ENCODE peak calls at places on chromosomes 1 and 21, in four cellular contexts. N is AG10803; M is CD8-positive, alpha-beta T cell; V is tibial nerve. P is an unnamed sample.

GRCh38 chr1:93770640-93771039 is 89.0 kb upstream of the BCAR3 start:
- DNase-seq in N (no peak), M (no peak), V (no peak), P (peak)

GRCh38 chr1:9399510-9400424 is 107.1 kb downstream of the SPSB1 start:
- DNase-seq in N (no peak), M (no peak), V (no peak), P (peak)

GRCh38 chr1:246753670-246754535 is 29.7 kb downstream of the SCCPDH start:
- DNase-seq in N (peak), M (peak), V (peak), P (peak)

GRCh38 chr21:23743821-23744220 is 1863.5 kb downstream of the MRPL39 start:
- DNase-seq in N (no peak), M (no peak), V (no peak), P (no peak)

GRCh38 chr1:246827396-246827795 is 103.2 kb downstream of the SCCPDH start:
- DNase-seq in N (no peak), M (no peak), V (no peak), P (no peak)

GRCh38 chr1:156245451-156246232 is 2.2 kb downstream of the PAQR6 start:
- DNase-seq in N (no peak), M (peak), V (no peak), P (no peak)

GRCh38 chr1:169698976-169699375 is 12.4 kb downstream of the SELL start:
- DNase-seq in N (no peak), M (no peak), V (no peak), P (no peak)

GRCh38 chr1:212477680-212478466 is 45.2 kb downstream of the NENF start:
- DNase-seq in N (no peak), M (no peak), V (no peak), P (no peak)

GRCh38 chr1:222546091-222546490 is 1.8 kb downstream of the HHIPL2 start:
- DNase-seq in N (no peak), M (no peak), V (no peak), P (no peak)

GRCh38 chr21:42566524-42567180 is 53.0 kb downstream of the SLC37A1 start:
- DNase-seq in N (no peak), M (no peak), V (no peak), P (no peak)

GRCh38 chr1:116488052-116488451 is 82.8 kb downstream of the CD58 start:
- DNase-seq in N (no peak), M (no peak), V (no peak), P (no peak)

GRCh38 chr1:6574025-6574620 is 5.7 kb upstream of the ZBTB48 start:
- DNase-seq in N (no peak), M (no peak), V (no peak), P (no peak)

GRCh38 chr1:213082778-213083445 is 31.9 kb downstream of the RPS6KC1 start:
- DNase-seq in N (no peak), M (no peak), V (no peak), P (no peak)

GRCh38 chr1:3543076-3544049 is 67.9 kb downstream of the MEGF6 start:
- DNase-seq in N (peak), M (no peak), V (peak), P (peak)

GRCh38 chr1:33841516-33841915 is 22.4 kb upstream of the HMGB4 start:
- DNase-seq in N (peak), M (no peak), V (no peak), P (no peak)

GRCh38 chr1:33371334-33371733 is 50.4 kb upstream of the A3GALT2 start:
- DNase-seq in N (no peak), M (no peak), V (no peak), P (no peak)

GRCh38 chr1:161273402-161273801 is 14.9 kb downstream of the PCP4L1 start:
- DNase-seq in N (peak), M (no peak), V (no peak), P (no peak)

GRCh38 chr1:218412181-218412580 is 67.0 kb downstream of the TGFB2 start:
- DNase-seq in N (peak), M (no peak), V (no peak), P (peak)

GRCh38 chr1:203364806-203365205 is 13.9 kb upstream of the FMOD start:
- DNase-seq in N (no peak), M (no peak), V (no peak), P (no peak)

GRCh38 chr1:172085372-172085771 is 244.1 kb downstream of the DNM3 start:
- DNase-seq in N (no peak), M (no peak), V (no peak), P (no peak)

GRCh38 chr1:87805661-87806376 is 477.1 kb downstream of the LMO4 start:
- DNase-seq in N (peak), M (no peak), V (no peak), P (peak)

GRCh38 chr1:224300346-224300745 is 29.6 kb downstream of the NVL start:
- DNase-seq in N (peak), M (no peak), V (no peak), P (peak)

GRCh38 chr1:22249928-22250680 is 107.2 kb upstream of the WNT4 start:
- DNase-seq in N (peak), M (no peak), V (no peak), P (no peak)

GRCh38 chr21:38282921-38283320 is 26.1 kb downstream of the KCNJ15 start:
- DNase-seq in N (peak), M (no peak), V (no peak), P (peak)

GRCh38 chr1:157154940-157155514 is 16.8 kb upstream of the ETV3 start:
- DNase-seq in N (no peak), M (no peak), V (no peak), P (peak)

GRCh38 chr1:1669468-1670440 is 10.9 kb upstream of the CDK11B start:
- DNase-seq in N (no peak), M (no peak), V (no peak), P (no peak)

GRCh38 chr1:22739648-22740385 is 29.2 kb downstream of the EPHB2 start:
- DNase-seq in N (peak), M (no peak), V (peak), P (peak)

GRCh38 chr1:65946960-65947359 is 154.3 kb downstream of the PDE4B start:
- DNase-seq in N (no peak), M (no peak), V (no peak), P (no peak)

GRCh38 chr1:232982238-232982944 is 32.0 kb downstream of the NTPCR start:
- DNase-seq in N (peak), M (no peak), V (no peak), P (peak)

GRCh38 chr1:53765656-53766055 is 26.7 kb upstream of the GLIS1 start:
- DNase-seq in N (peak), M (no peak), V (no peak), P (peak)

GRCh38 chr1:66464802-66465201 is 69.2 kb upstream of the SGIP1 start:
- DNase-seq in N (peak), M (no peak), V (no peak), P (peak)

GRCh38 chr1:221439734-221440436 is 302.0 kb downstream of the DUSP10 start:
- DNase-seq in N (peak), M (peak), V (no peak), P (peak)

GRCh38 chr1:223258751-223259177 is 105.2 kb downstream of the SUSD4 start:
- DNase-seq in N (peak), M (no peak), V (no peak), P (peak)

GRCh38 chr1:95116666-95117206 is 419 bp upstream of the TLCD4 start:
- DNase-seq in N (no peak), M (peak), V (no peak), P (peak)

GRCh38 chr1:43348343-43348808 is 10.4 kb upstream of the CDC20 start:
- DNase-seq in N (no peak), M (no peak), V (no peak), P (no peak)

GRCh38 chr1:97904528-97904927 is 16.3 kb downstream of the DPYD start:
- DNase-seq in N (peak), M (no peak), V (no peak), P (peak)

GRCh38 chr1:170707959-170708666 is 44.2 kb downstream of the PRRX1 start:
- DNase-seq in N (peak), M (no peak), V (no peak), P (peak)

DNA sequence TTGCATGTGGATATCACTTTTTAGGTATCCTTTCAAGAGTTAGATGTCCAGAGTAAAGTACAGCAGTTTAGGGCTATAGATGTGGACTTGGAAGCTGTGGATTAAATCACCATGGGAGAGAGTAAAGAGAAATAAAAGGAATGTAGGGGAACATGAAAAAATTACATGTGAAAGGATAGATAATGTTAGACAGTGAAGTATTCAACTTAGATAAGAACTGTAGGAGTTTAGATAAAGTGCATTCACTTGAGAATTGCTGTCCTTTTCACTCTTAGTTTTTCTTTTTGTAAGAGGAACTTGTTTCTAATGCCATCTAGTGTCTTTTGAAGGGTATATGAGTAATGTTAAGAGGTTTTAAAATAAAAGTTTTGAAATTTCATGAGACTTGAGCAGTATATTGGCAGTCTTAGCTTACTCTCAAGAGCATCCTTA is 40.1 kb downstream of the MAST2 start:
- DNase-seq in N (peak), M (no peak), V (no peak), P (peak)
- TF ChIP-seq CTCF in N (peak), M (no peak), V (peak), P (peak)

GRCh38 chr1:26413031-26413430 is 2.4 kb downstream of the LIN28A start:
- DNase-seq in N (no peak), M (no peak), V (no peak), P (no peak)
- H3K4me3 ChIP-seq in N (no peak), M (no peak), V (no peak), P (no peak)

GRCh38 chr1:29256395-29256794 is 20.1 kb downstream of the PTPRU start:
- DNase-seq in N (no peak), M (no peak), V (no peak), P (no peak)
- TF ChIP-seq CTCF in N (no peak), M (no peak), V (no peak), P (no peak)

GRCh38 chr1:204459706-204460105 is 34.9 kb downstream of the PIK3C2B start:
- DNase-seq in N (no peak), M (no peak), V (no peak), P (no peak)
- H3K4me3 ChIP-seq in N (no peak), M (no peak), V (no peak), P (no peak)

GRCh38 chr1:63916485-63917360 is 142.9 kb downstream of the ROR1 start:
- DNase-seq in N (no peak), M (no peak), V (no peak), P (no peak)

GRCh38 chr1:63918395-63918945 is 144.7 kb downstream of the ROR1 start:
- DNase-seq in N (no peak), M (no peak), V (no peak), P (no peak)

GRCh38 chr1:63920154-63921117 is 146.6 kb downstream of the ROR1 start:
- DNase-seq in N (peak), M (no peak), V (no peak), P (peak)

GRCh38 chr1:63915121-63915520 is 141.3 kb downstream of the ROR1 start:
- DNase-seq in N (peak), M (no peak), V (no peak), P (peak)

GRCh38 chr1:63917571-63918394 is 144.0 kb downstream of the ROR1 start:
- DNase-seq in N (no peak), M (no peak), V (no peak), P (no peak)
- TF ChIP-seq CTCF in N (peak), M (no peak), V (no peak), P (peak)

GRCh38 chr1:17577907-17578297 is 38.4 kb downstream of the ARHGEF10L start:
- DNase-seq in N (no peak), M (no peak), V (no peak), P (no peak)

GRCh38 chr1:17581389-17582123 is 42.1 kb downstream of the ARHGEF10L start:
- DNase-seq in N (no peak), M (no peak), V (no peak), P (no peak)

GRCh38 chr1:17582124-17582768 is 42.7 kb downstream of the ARHGEF10L start:
- DNase-seq in N (no peak), M (no peak), V (no peak), P (no peak)

GRCh38 chr1:17575786-17576584 is 36.5 kb downstream of the ARHGEF10L start:
- DNase-seq in N (no peak), M (no peak), V (no peak), P (no peak)

GRCh38 chr1:17579951-17580939 is 40.7 kb downstream of the ARHGEF10L start:
- DNase-seq in N (no peak), M (no peak), V (no peak), P (no peak)
- H3K4me3 ChIP-seq in N (no peak), M (no peak), V (no peak), P (no peak)

GRCh38 chr1:35305383-35305782 is 36.9 kb downstream of the ZMYM4 start:
- DNase-seq in N (no peak), M (no peak), V (no peak), P (no peak)
- TF ChIP-seq CTCF in N (no peak), M (no peak), V (no peak), P (no peak)

GRCh38 chr21:16211339-16212303 is 481.8 kb downstream of the USP25 start:
- DNase-seq in N (no peak), M (no peak), V (no peak), P (peak)
- H3K4me3 ChIP-seq in N (no peak), M (no peak), V (peak), P (no peak)

GRCh38 chr1:79561521-79561978 is 555.0 kb upstream of the ADGRL4 start:
- DNase-seq in N (no peak), M (no peak), V (no peak), P (no peak)

GRCh38 chr1:79551321-79551720 is 544.8 kb upstream of the ADGRL4 start:
- DNase-seq in N (peak), M (no peak), V (no peak), P (peak)

GRCh38 chr1:79550402-79550801 is 543.9 kb upstream of the ADGRL4 start:
- DNase-seq in N (no peak), M (no peak), V (no peak), P (no peak)

GRCh38 chr1:79554620-79555160 is 548.2 kb upstream of the ADGRL4 start:
- DNase-seq in N (no peak), M (no peak), V (no peak), P (no peak)

GRCh38 chr1:79556189-79556588 is 549.7 kb upstream of the ADGRL4 start:
- DNase-seq in N (no peak), M (no peak), V (no peak), P (no peak)
- TF ChIP-seq CTCF in N (no peak), M (no peak), V (no peak), P (no peak)

GRCh38 chr1:227487606-227488005 is 75.8 kb upstream of the ZNF678 start:
- DNase-seq in N (no peak), M (no peak), V (no peak), P (no peak)

GRCh38 chr1:227490001-227490400 is 73.4 kb upstream of the ZNF678 start:
- DNase-seq in N (no peak), M (no peak), V (no peak), P (no peak)

GRCh38 chr1:227490478-227490877 is 72.9 kb upstream of the ZNF678 start:
- DNase-seq in N (no peak), M (no peak), V (no peak), P (no peak)

GRCh38 chr1:227486559-227486958 is 76.8 kb upstream of the ZNF678 start:
- DNase-seq in N (no peak), M (no peak), V (no peak), P (no peak)

GRCh38 chr1:227489572-227489971 is 73.8 kb upstream of the ZNF678 start:
- DNase-seq in N (no peak), M (no peak), V (no peak), P (no peak)
- H3K4me3 ChIP-seq in N (no peak), M (no peak), V (no peak), P (no peak)